ENCODE peak calls at places on chromosome 5, in eight cellular contexts. S is stimulated activated CD4-positive, alpha-beta T cell treated with anti-CD3 and anti-CD28 coated beads, Interleukin-2, amount 100 ng/mL, for 48 hours; N is RPMI8226; C is effector CD4-positive, alpha-beta T cell; R is fibroblast of lung; H is amniotic stem cell; Q is HFF-Myc; Y is left ventricle myocardium inferior. B is an unnamed sample.

GRCh38 chr5:178797101-178797521 is 62.6 kb upstream of the ZNF354B start:
- DNase-seq in S (no peak), R (no peak), H (no peak), Q (no peak), C (no peak), Y (no peak), N (no peak), B (no peak)

GRCh38 chr5:82918311-82919031 is 158.7 kb downstream of the TMEM167A start:
- DNase-seq in R (no peak), H (no peak), Q (no peak), S (no peak), N (no peak), C (no peak), Y (no peak), B (no peak)

GRCh38 chr5:94355817-94356216 is 262.6 kb downstream of the KIAA0825 start:
- DNase-seq in Q (no peak), Y (no peak), H (no peak), R (no peak), S (no peak), C (no peak), N (no peak), B (no peak)

GRCh38 chr5:138213161-138214029 is at the start of gene CDC23:
- DNase-seq in N (peak), Y (peak), H (peak), S (peak), R (peak), Q (peak), C (peak), B (peak)

GRCh38 chr5:145830594-145830993 is 4.5 kb downstream of the PRELID2 start:
- DNase-seq in Y (no peak), C (no peak), S (no peak), Q (no peak), R (peak), H (peak), N (no peak), B (no peak)

GRCh38 chr5:147384346-147385193 is 125.3 kb downstream of the DPYSL3 start:
- DNase-seq in Q (no peak), R (no peak), N (no peak), H (no peak), C (no peak), Y (no peak), S (no peak), B (no peak)

GRCh38 chr5:65699338-65699737 is 22.6 kb downstream of the SGTB start:
- DNase-seq in H (no peak), R (no peak), C (no peak), N (no peak), S (no peak), Q (no peak), Y (no peak), B (no peak)

GRCh38 chr5:167573274-167574127 is 717.9 kb upstream of the WWC1 start:
- DNase-seq in S (no peak), N (peak), Q (no peak), H (peak), Y (no peak), C (no peak), R (peak), B (peak)

GRCh38 chr5:73030531-73030930 is 74.7 kb downstream of the FCHO2 start:
- DNase-seq in C (no peak), Y (no peak), Q (no peak), N (peak), R (no peak), H (no peak), S (no peak), B (no peak)

GRCh38 chr5:139667001-139667729 is 19.0 kb downstream of the CXXC5 start:
- DNase-seq in H (no peak), S (no peak), N (no peak), R (no peak), Q (no peak), C (no peak), Y (no peak), B (no peak)

GRCh38 chr5:135031146-135031812 is 2.7 kb downstream of the PITX1 start:
- DNase-seq in N (no peak), C (no peak), S (no peak), Y (peak), Q (no peak), H (no peak), R (peak), B (no peak)

GRCh38 chr5:160436017-160436416 is 14.4 kb downstream of the PTTG1 start:
- DNase-seq in S (no peak), Q (no peak), Y (no peak), C (no peak), R (no peak), N (no peak), H (no peak), B (no peak)

GRCh38 chr5:14054965-14055963 is 87.9 kb upstream of the TRIO start:
- DNase-seq in S (no peak), R (peak), C (no peak), H (peak), N (no peak), Y (no peak), Q (no peak), B (no peak)

GRCh38 chr5:111735829-111736228 is 21.2 kb downstream of the NREP start:
- DNase-seq in C (no peak), R (peak), H (peak), N (no peak), S (no peak), Q (peak), Y (peak), B (peak)

GRCh38 chr5:35898952-35899351 is 39.5 kb downstream of the CAPSL start:
- DNase-seq in C (no peak), H (no peak), Q (no peak), S (no peak), R (no peak), Y (no peak), N (no peak), B (no peak)

GRCh38 chr5:125199968-125200841 is 453.8 kb upstream of the ZNF608 start:
- DNase-seq in N (no peak), Q (no peak), C (no peak), S (no peak), Y (no peak), H (no peak), R (peak), B (no peak)

GRCh38 chr5:17190242-17190778 is 27.1 kb upstream of the BASP1 start:
- DNase-seq in C (no peak), S (no peak), Q (no peak), N (peak), H (no peak), R (peak), Y (no peak), B (peak)

GRCh38 chr5:36337592-36337991 is 35.9 kb upstream of the RANBP3L start:
- DNase-seq in C (no peak), H (no peak), N (no peak), R (no peak), Y (no peak), Q (no peak), S (no peak), B (no peak)

GRCh38 chr5:82975812-82976211 is 101.4 kb downstream of the TMEM167A start:
- DNase-seq in H (no peak), Q (no peak), R (no peak), N (no peak), C (no peak), Y (no peak), S (no peak), B (no peak)

GRCh38 chr5:109682383-109682782 is 7.3 kb upstream of the MAN2A1 start:
- DNase-seq in Y (no peak), C (no peak), S (no peak), Q (no peak), H (no peak), N (no peak), R (no peak), B (no peak)

GRCh38 chr5:142697356-142697807 is 11.5 kb upstream of the FGF1 start:
- DNase-seq in H (no peak), N (no peak), Y (peak), Q (no peak), S (no peak), R (peak), C (no peak), B (no peak)

GRCh38 chr5:59485104-59485503 is 408.4 kb downstream of the PDE4D start:
- DNase-seq in S (no peak), R (peak), C (no peak), H (no peak), N (no peak), Y (no peak), Q (peak), B (no peak)

GRCh38 chr5:139389701-139390638 is at the start of gene MZB1:
- DNase-seq in R (no peak), N (peak), Q (no peak), Y (no peak), S (peak), C (peak), H (no peak), B (no peak)

GRCh38 chr5:163645421-163646416 is 140.3 kb downstream of the MAT2B start:
- DNase-seq in H (no peak), Y (no peak), S (no peak), R (no peak), C (no peak), N (no peak), Q (no peak), B (no peak)

GRCh38 chr5:103808464-103809106 is 246.0 kb upstream of the NUDT12 start:
- DNase-seq in C (no peak), R (peak), N (peak), H (peak), Y (no peak), S (no peak), Q (peak), B (peak)

GRCh38 chr5:159175547-159175946 is 33.8 kb downstream of the RNF145 start:
- DNase-seq in R (peak), Q (no peak), H (peak), C (no peak), N (no peak), Y (no peak), S (no peak), B (no peak)

GRCh38 chr5:157180374-157181264 is at the start of gene ITK:
- DNase-seq in R (no peak), S (no peak), Y (no peak), N (no peak), Q (no peak), C (peak), H (no peak), B (no peak)

GRCh38 chr5:38039826-38040225 is 200.0 kb upstream of the GDNF start:
- DNase-seq in R (no peak), H (no peak), S (no peak), Q (no peak), N (no peak), Y (no peak), C (no peak), B (no peak)

GRCh38 chr5:139642891-139643871 is 5.0 kb upstream of the CXXC5 start:
- DNase-seq in R (no peak), S (no peak), Y (no peak), H (no peak), N (no peak), C (no peak), Q (no peak), B (no peak)

GRCh38 chr5:41956943-41957342 is 31.9 kb downstream of the FBXO4 start:
- DNase-seq in C (no peak), Y (no peak), S (no peak), R (no peak), Q (no peak), H (no peak), N (no peak), B (no peak)

GRCh38 chr5:346229-346935 is 24.9 kb downstream of the AHRR start:
- DNase-seq in Y (no peak), R (no peak), S (no peak), Q (no peak), H (no peak), N (no peak), C (no peak), B (no peak)

B was measured in AG04450.